ENCODE peak calls at places on chromosomes 4 and X, in nine cellular contexts. M is vagina, O is sigmoid colon, S is heart left ventricle, R is IMR-90, B is suprapubic skin, G is H1, W is right lobe of liver, P is NB4. X is an unnamed sample.

GRCh38 chrX:40165861-40166260 is 68.1 kb upstream of the BCOR start:
- DNase-seq in M (no peak), O (no peak), S (no peak), R (no peak), B (no peak), G (no peak), W (no peak), P (no peak), X (no peak)

GRCh38 chr4:71599588-71599987 is 184.3 kb downstream of the GC start:
- DNase-seq in M (no peak), O (no peak), S (no peak), R (no peak), B (no peak), G (no peak), W (no peak), P (no peak), X (no peak)

GRCh38 chr4:71026086-71026485 is 32.6 kb downstream of the DCK start:
- DNase-seq in M (no peak), O (no peak), S (no peak), R (peak), B (no peak), G (no peak), W (no peak), P (no peak), X (no peak)

GRCh38 chr4:107818301-107818910 is 6.3 kb upstream of the SGMS2 start:
- DNase-seq in M (no peak), O (no peak), S (no peak), R (no peak), B (no peak), G (no peak), W (no peak), P (peak), X (no peak)

GRCh38 chrX:124421898-124422622 is 75.7 kb downstream of the SH2D1A start:
- DNase-seq in M (no peak), O (no peak), S (no peak), R (no peak), B (no peak), G (no peak), W (no peak), P (no peak), X (no peak)

GRCh38 chr4:2472187-2472586 is 3.3 kb downstream of the RNF4 start:
- DNase-seq in M (no peak), O (no peak), S (no peak), R (peak), B (no peak), G (no peak), W (no peak), P (no peak), X (no peak)

GRCh38 chr4:76204936-76205335 is 8.7 kb downstream of the SCARB2 start:
- DNase-seq in M (no peak), O (no peak), S (no peak), R (no peak), B (no peak), G (no peak), W (no peak), P (no peak), X (no peak)

GRCh38 chr4:114267976-114268375 is 288.5 kb upstream of the ARSJ start:
- DNase-seq in M (no peak), O (no peak), S (no peak), R (no peak), B (no peak), G (no peak), W (no peak), P (peak), X (no peak)

GRCh38 chr4:185657191-185657590 is 121.9 kb upstream of the PDLIM3 start:
- DNase-seq in M (no peak), O (peak), S (no peak), R (no peak), B (no peak), G (no peak), W (no peak), P (no peak), X (no peak)

GRCh38 chrX:16662402-16662801 is 12.4 kb downstream of the S100G start:
- DNase-seq in M (no peak), O (no peak), S (no peak), R (no peak), B (no peak), G (no peak), W (no peak), P (no peak), X (no peak)

GRCh38 chr4:57187241-57187640 is 77.1 kb upstream of the IGFBP7 start:
- DNase-seq in M (no peak), O (no peak), S (no peak), R (no peak), B (no peak), G (no peak), W (no peak), P (no peak), X (no peak)

GRCh38 chrX:72478351-72478750 is 94.3 kb downstream of the HDAC8 start:
- DNase-seq in M (no peak), O (no peak), S (no peak), R (no peak), B (no peak), G (no peak), W (peak), P (no peak), X (no peak)

GRCh38 chr4:25913056-25913850 is 767 bp upstream of the SMIM20 start:
- DNase-seq in M (no peak), O (peak), S (peak), R (peak), B (peak), G (no peak), W (peak), P (no peak), X (peak)

GRCh38 chr4:155666701-155667537 is at the start of gene GUCY1A1:
- DNase-seq in M (no peak), O (peak), S (peak), R (no peak), B (peak), G (peak), W (peak), P (no peak), X (peak)

GRCh38 chr4:69239092-69239491 is 24.5 kb upstream of the UGT2B11 start:
- DNase-seq in M (no peak), O (no peak), S (no peak), R (no peak), B (no peak), G (no peak), W (no peak), P (no peak), X (no peak)

GRCh38 chr4:173014836-173015235 is 153.8 kb upstream of the GALNT7 start:
- DNase-seq in M (no peak), O (no peak), S (no peak), R (no peak), B (no peak), G (no peak), W (no peak), P (no peak), X (no peak)

GRCh38 chr4:153788064-153788418 is 842 bp downstream of the SFRP2 start:
- DNase-seq in M (no peak), O (peak), S (no peak), R (no peak), B (no peak), G (peak), W (no peak), P (no peak), X (no peak)

GRCh38 chr4:33998204-33998603 is 2246.1 kb downstream of the ARAP2 start:
- DNase-seq in M (no peak), O (no peak), S (no peak), R (no peak), B (no peak), G (no peak), W (no peak), P (no peak), X (no peak)

GRCh38 chr4:3670521-3671519 is 95.4 kb upstream of the ADRA2C start:
- DNase-seq in M (no peak), O (no peak), S (peak), R (no peak), B (no peak), G (no peak), W (peak), P (no peak), X (no peak)

GRCh38 chrX:118627084-118627758 is 100.2 kb upstream of the IL13RA1 start:
- DNase-seq in M (no peak), O (no peak), S (no peak), R (no peak), B (no peak), G (no peak), W (no peak), P (peak), X (no peak)

GRCh38 chr4:16196482-16197393 is 29.5 kb downstream of the TAPT1 start:
- DNase-seq in M (no peak), O (no peak), S (no peak), R (peak), B (no peak), G (no peak), W (no peak), P (peak), X (no peak)

GRCh38 chr4:35124116-35124515 is 1120.2 kb downstream of the ARAP2 start:
- DNase-seq in M (no peak), O (no peak), S (no peak), R (no peak), B (no peak), G (no peak), W (no peak), P (no peak), X (no peak)

GRCh38 chrX:130174937-130175336 is 3.2 kb downstream of the RAB33A start:
- DNase-seq in M (no peak), O (no peak), S (no peak), R (no peak), B (no peak), G (no peak), W (no peak), P (no peak), X (no peak)
- H3K4me3 ChIP-seq in M (no peak), O (no peak), S (no peak), R (no peak), B (no peak), G (no peak), W (no peak), P (no peak), X (no peak)

DNA sequence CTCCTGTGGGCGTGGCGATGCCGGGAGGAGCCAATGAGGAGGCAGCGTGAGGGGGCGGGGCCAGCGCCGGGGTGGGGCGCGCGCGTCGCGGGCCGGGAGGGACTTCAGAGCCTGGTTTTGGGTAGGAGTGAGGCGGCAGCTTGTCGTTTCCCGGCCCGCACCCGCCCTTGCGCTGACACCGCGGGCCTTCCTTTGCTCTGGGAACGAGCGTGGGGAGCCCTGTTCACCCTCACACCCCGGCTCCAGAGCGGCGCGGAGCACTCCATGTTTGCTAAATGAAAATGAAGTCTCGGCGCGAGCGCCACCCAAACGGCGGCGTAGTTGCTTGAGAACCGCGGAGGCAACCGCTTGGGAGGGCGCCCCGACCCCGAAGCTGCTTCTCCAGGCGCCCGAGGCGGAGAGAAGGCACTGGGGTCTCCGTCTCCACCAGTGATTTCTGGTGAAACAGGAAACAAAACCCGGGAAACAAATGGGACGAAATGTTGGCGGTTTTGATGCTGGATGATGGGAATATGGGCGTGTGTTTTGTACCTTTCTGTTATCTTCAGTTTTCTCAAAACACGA is 497 bp upstream of the GRPEL1 start:
- DNase-seq in M (no peak), O (no peak), S (no peak), R (no peak), B (peak), G (peak), W (no peak), P (no peak), X (no peak)
- TF ChIP-seq POLR2A in M (peak), O (no peak), S (no peak), R (no peak), B (no peak), G (no peak), W (no peak), P (no peak), X (no peak)

DNA sequence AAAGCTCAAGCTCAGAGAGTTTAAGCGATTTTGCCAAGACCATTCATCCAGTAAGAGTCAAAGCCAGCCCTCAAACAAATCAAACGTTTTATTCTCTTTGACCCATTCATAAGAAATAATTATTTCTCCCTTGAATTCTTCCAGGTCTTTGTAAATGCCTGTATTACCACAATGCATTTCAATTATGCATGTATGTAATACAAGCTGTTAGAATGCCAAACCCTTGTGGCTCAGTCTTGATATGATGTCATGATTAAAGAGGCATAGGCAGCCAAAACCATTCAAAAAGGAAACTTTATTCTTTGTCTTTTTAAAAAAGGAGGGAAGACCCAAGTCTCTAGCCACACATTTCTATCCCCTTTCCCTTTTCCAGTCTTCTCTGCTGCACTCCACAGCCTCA is 56.5 kb upstream of the PGM2 start:
- DNase-seq in M (no peak), O (no peak), S (no peak), R (peak), B (no peak), G (no peak), W (no peak), P (no peak), X (no peak)
- H3K4me3 ChIP-seq in M (no peak), O (no peak), S (no peak), R (no peak), B (no peak), G (no peak), W (no peak), P (no peak), X (no peak)

GRCh38 chr4:1348014-1348513 is 1.1 kb downstream of the UVSSA start:
- DNase-seq in M (no peak), O (no peak), S (no peak), R (no peak), B (no peak), G (no peak), W (peak), P (no peak), X (no peak)

GRCh38 chr4:1347410-1347864 is 429 bp downstream of the UVSSA start:
- DNase-seq in M (no peak), O (peak), S (peak), R (peak), B (peak), G (peak), W (peak), P (peak), X (peak)

GRCh38 chr4:1346781-1347409 is at the start of gene UVSSA:
- DNase-seq in M (peak), O (peak), S (peak), R (peak), B (peak), G (peak), W (peak), P (peak), X (peak)

GRCh38 chr4:1344696-1345095 is 2.3 kb upstream of the UVSSA start:
- DNase-seq in M (no peak), O (no peak), S (peak), R (peak), B (no peak), G (no peak), W (peak), P (no peak), X (no peak)

DNA sequence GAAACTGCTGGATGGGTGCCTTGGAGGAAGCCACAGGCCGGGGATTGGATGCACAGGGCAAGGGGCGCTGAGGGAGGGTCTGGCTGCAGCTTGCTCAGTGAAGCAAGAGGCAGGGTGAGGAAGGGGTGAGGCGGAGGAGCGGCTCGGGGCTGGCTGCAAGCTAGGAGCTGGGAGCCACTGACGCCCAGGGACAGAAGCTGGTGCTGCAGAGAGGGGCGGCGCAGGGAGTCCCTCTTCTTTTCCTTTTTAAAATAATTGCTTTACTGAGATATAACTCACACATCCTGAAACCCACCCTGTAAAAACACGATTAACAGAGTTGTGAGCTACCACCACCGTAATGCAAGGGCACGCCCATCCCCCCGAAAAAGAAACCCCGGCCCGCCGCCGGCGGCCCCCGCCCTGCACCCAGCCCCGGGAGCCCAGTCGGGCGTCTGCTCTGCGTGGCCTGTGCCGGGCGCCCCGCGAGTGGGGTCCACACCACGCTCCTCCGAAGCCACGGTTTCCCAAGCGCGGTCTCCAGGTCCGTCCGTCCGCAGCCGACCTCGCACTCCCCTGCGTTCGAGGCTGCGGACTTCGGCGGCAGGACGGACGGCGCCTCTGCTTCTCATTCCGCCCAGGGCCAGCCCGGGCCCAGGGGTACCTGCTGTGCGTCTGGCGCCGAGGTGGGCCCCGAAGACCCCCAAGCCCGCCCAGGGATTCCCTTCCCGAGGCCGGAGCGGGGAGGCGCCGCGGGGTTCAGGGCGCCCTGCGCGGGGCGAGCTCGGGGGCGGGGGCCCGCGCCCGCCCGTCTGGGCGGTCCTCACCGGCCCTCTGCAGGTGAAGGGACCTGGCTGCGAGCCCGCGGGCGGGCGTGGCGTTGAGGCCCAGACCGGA is 865 bp upstream of the UVSSA start:
- DNase-seq in M (no peak), O (peak), S (peak), R (peak), B (no peak), G (peak), W (peak), P (peak), X (peak)
- TF ChIP-seq POLR2A in M (no peak), O (no peak), S (no peak), R (no peak), B (no peak), G (no peak), W (peak), P (peak), X (no peak)

GRCh38 chrX:38868941-38869378 is 67.7 kb downstream of the MID1IP1 start:
- DNase-seq in M (no peak), O (no peak), S (peak), R (peak), B (no peak), G (no peak), W (no peak), P (peak), X (no peak)

GRCh38 chrX:38871129-38872029 is 70.1 kb downstream of the MID1IP1 start:
- DNase-seq in M (no peak), O (no peak), S (no peak), R (no peak), B (no peak), G (no peak), W (no peak), P (no peak), X (no peak)

GRCh38 chrX:38870386-38870895 is 69.2 kb downstream of the MID1IP1 start:
- DNase-seq in M (no peak), O (no peak), S (no peak), R (peak), B (no peak), G (peak), W (no peak), P (peak), X (no peak)
- H3K4me3 ChIP-seq in M (no peak), O (no peak), S (no peak), R (no peak), B (no peak), G (peak), W (no peak), P (no peak), X (no peak)

DNA sequence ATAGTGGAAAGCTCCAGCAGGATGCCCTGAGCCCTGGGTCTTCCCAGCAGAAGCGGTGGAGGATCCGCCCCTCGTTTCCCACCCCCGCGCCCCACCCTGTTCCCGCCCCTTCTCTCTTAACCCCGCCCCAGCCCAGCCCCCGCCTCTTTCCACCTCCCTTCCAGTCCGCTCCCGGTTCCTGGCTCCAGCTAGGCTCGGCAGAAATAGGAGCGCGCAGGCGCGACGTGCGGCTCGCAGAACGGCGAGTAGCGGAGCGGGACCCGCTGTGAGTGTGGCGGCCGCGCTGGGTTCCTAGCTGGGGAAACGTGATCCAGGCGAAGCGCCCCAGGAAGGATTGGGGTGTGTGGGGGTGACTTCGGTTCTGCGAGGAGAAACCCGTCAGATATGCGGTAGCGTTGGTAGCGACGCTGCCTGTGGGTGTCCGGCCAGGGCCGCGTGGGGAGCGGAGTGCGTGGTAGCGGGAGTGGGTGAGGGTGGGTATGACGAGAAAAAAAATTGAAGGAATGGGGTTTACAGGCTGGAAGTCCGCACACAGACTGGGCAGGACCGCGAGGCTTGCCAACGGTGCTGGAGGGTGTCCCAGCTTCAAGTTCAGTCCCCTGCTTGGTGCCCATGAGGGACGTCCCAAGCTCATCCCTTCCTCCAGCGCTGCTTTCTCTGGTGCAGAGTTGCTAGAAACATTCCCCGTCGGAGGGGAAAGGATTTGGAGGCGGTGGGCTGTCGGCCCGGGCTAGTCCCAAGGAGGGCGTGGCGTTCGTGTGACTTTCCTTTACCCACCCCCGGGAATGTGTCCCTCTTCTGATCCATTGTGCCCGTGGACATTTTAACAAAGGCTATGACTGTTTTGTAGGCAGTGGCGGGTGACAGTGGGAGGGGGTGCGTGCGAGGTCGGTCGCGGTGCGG is at the start of gene PRRG1:
- DNase-seq in M (no peak), O (peak), S (peak), R (peak), B (peak), G (peak), W (peak), P (peak), X (peak)
- TF ChIP-seq POLR2A in M (peak), O (peak), S (peak), R (peak), B (no peak), G (peak), W (peak), P (no peak), X (peak)

DNA sequence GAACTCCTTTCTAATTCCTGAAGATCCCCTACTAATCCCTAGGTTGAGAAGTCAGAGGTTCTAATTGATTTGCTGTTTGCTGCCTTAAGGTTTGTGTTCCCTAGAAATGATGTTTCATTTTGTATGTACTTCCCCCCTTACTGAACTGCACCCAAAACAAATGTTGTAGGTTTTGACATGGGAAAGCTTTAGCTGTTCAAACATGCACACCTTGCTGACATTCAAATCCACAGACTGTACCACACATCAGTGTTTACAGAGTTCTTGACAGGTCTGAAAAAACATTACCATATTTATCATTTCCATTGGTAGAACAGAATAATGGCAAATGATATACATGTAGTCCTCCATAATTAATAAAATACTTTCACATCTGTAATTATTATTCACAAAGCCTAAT is 18.2 kb downstream of the EGF start:
- DNase-seq in M (no peak), O (no peak), S (no peak), R (no peak), B (no peak), G (no peak), W (no peak), P (no peak), X (no peak)
- H3K4me3 ChIP-seq in M (no peak), O (no peak), S (no peak), R (no peak), B (no peak), G (no peak), W (no peak), P (no peak), X (no peak)